ENCODE peak calls at places on chromosome 19, in seven cellular contexts. W is NCI-H82; N is foreskin fibroblast; C is HEK293T; G is activated CD8-positive, alpha-beta memory T cell treated with anti-CD3 and anti-CD28 coated beads for 48 hours; L is psoas muscle; J is fibroblast of gingiva. K is an unnamed sample.

GRCh38 chr19:4362038-4362828 is 18.9 kb downstream of the MPND start:
- DNase-seq in W (no peak), J (no peak), C (no peak), G (no peak), L (no peak), N (no peak), K (no peak)

GRCh38 chr19:1465191-1466016 is 13.6 kb downstream of the C19orf25 start:
- DNase-seq in C (no peak), L (peak), N (no peak), G (no peak), W (peak), J (peak), K (no peak)

GRCh38 chr19:53671621-53672111 is 39.9 kb downstream of the DPRX start:
- DNase-seq in L (no peak), N (no peak), C (no peak), W (no peak), G (no peak), J (no peak), K (no peak)

GRCh38 chr19:41740415-41741243 is 14.7 kb upstream of the CEACAM6 start:
- DNase-seq in W (no peak), N (no peak), J (no peak), G (no peak), C (no peak), L (no peak), K (no peak)

GRCh38 chr19:24054044-24054935 is 32.7 kb upstream of the ZNF254 start:
- DNase-seq in G (no peak), W (no peak), C (no peak), L (no peak), J (peak), N (peak), K (peak)

GRCh38 chr19:14401468-14401867 is 17.7 kb downstream of the DDX39A start:
- DNase-seq in L (no peak), N (no peak), W (no peak), C (no peak), G (no peak), J (no peak), K (no peak)

GRCh38 chr19:41919948-41920712 is 8.1 kb downstream of the ERFL start:
- DNase-seq in C (no peak), L (no peak), W (no peak), N (no peak), J (no peak), G (no peak), K (no peak)

GRCh38 chr19:33405491-33406461 is 32.3 kb downstream of the CEBPG start:
- DNase-seq in L (no peak), J (no peak), G (no peak), C (no peak), N (no peak), W (no peak), K (no peak)

GRCh38 chr19:8004723-8005513 is 523 bp downstream of the ELAVL1 start:
- DNase-seq in W (no peak), C (peak), L (no peak), J (no peak), N (peak), G (no peak), K (no peak)

GRCh38 chr19:29858000-29858596 is 46.3 kb downstream of the CCNE1 start:
- DNase-seq in J (no peak), G (no peak), L (no peak), N (no peak), W (peak), C (peak), K (peak)

GRCh38 chr19:38869836-38870607 is 8.1 kb downstream of the RINL start:
- DNase-seq in W (peak), L (peak), G (peak), J (peak), C (no peak), N (peak), K (peak)

GRCh38 chr19:34525001-34525400 is 43.4 kb downstream of the WTIP start:
- DNase-seq in G (no peak), W (no peak), L (no peak), N (no peak), J (no peak), C (no peak), K (no peak)

GRCh38 chr19:3580156-3580955 is 4.9 kb upstream of the GIPC3 start:
- DNase-seq in C (no peak), N (peak), W (no peak), L (no peak), J (peak), G (no peak), K (peak)

GRCh38 chr19:35669974-35670373 is 3.7 kb downstream of the UPK1A start:
- DNase-seq in L (no peak), N (no peak), G (no peak), J (no peak), W (no peak), C (no peak), K (no peak)

GRCh38 chr19:51687791-51688664 is 5.1 kb upstream of the SPACA6 start:
- DNase-seq in N (peak), J (peak), W (peak), C (no peak), L (peak), G (no peak), K (peak)

GRCh38 chr19:53885036-53885435 is 3.0 kb downstream of the PRKCG start:
- DNase-seq in J (no peak), C (no peak), N (no peak), L (no peak), W (no peak), G (no peak), K (no peak)

GRCh38 chr19:947707-948533 is 22.1 kb downstream of the ARID3A start:
- DNase-seq in J (no peak), C (no peak), L (peak), G (no peak), N (no peak), W (no peak), K (no peak)

GRCh38 chr19:854549-854948 is 2.4 kb downstream of the ELANE start:
- DNase-seq in C (no peak), L (no peak), J (no peak), W (peak), G (no peak), N (no peak), K (no peak)

GRCh38 chr19:35935911-35936737 is at the start of gene LRFN3:
- DNase-seq in N (peak), W (peak), L (peak), C (peak), G (peak), J (peak), K (peak)